ENCODE peak calls at places on chromosome 2, in eight cellular contexts. Y is foreskin keratinocyte, J is neural crest cell, H is HFF-Myc, N is BJ, G is mesothelial cell of epicardium, O is Calu3, D is omental fat pad. V is an unnamed sample.

GRCh38 chr2:26000561-26001211 is 18.4 kb upstream of the KIF3C start:
- DNase-seq in Y (no peak), J (no peak), H (no peak), N (no peak), G (no peak), O (peak; percentile 69), D (no peak), V (no peak)

GRCh38 chr2:68709421-68709911 is 25.1 kb upstream of the ARHGAP25 start:
- DNase-seq in Y (no peak), J (peak; percentile 2), H (peak; percentile 44), N (no peak), G (no peak), O (peak; percentile 17), D (no peak), V (peak; percentile 4)

GRCh38 chr2:23691106-23691470 is 235.8 kb downstream of the ATAD2B start:
- DNase-seq in Y (no peak), J (no peak), H (no peak), N (no peak), G (no peak), O (no peak), D (no peak), V (no peak)

GRCh38 chr2:148885988-148886387 is 11.0 kb downstream of the KIF5C start:
- DNase-seq in Y (no peak), J (no peak), H (no peak), N (no peak), G (no peak), O (no peak), D (no peak), V (no peak)

GRCh38 chr2:207744451-207744850 is 25.3 kb downstream of the FZD5 start:
- DNase-seq in Y (no peak), J (no peak), H (no peak), N (no peak), G (no peak), O (no peak), D (no peak), V (no peak)

GRCh38 chr2:65093211-65093610 is 36.7 kb downstream of the RAB1A start:
- DNase-seq in Y (no peak), J (no peak), H (no peak), N (no peak), G (no peak), O (no peak), D (no peak), V (no peak)

GRCh38 chr2:42976400-42976799 is 184.0 kb upstream of the HAAO start:
- DNase-seq in Y (no peak), J (no peak), H (no peak), N (no peak), G (no peak), O (no peak), D (no peak), V (no peak)

GRCh38 chr2:70655786-70656185 is 102.2 kb upstream of the TGFA start:
- DNase-seq in Y (no peak), J (no peak), H (no peak), N (no peak), G (no peak), O (no peak), D (no peak), V (no peak)

GRCh38 chr2:203802277-203803045 is 65.1 kb upstream of the CTLA4 start:
- DNase-seq in Y (no peak), J (no peak), H (no peak), N (no peak), G (no peak), O (no peak), D (no peak), V (no peak)

GRCh38 chr2:33494155-33494779 is 17.8 kb downstream of the RASGRP3 start:
- DNase-seq in Y (no peak), J (no peak), H (no peak), N (no peak), G (no peak), O (no peak), D (no peak), V (no peak)

GRCh38 chr2:2252179-2252578 is 78.9 kb downstream of the MYT1L start:
- DNase-seq in Y (no peak), J (no peak), H (no peak), N (no peak), G (no peak), O (no peak), D (no peak), V (no peak)

GRCh38 chr2:8169443-8169842 is 512.4 kb upstream of the ID2 start:
- DNase-seq in Y (no peak), J (no peak), H (peak; percentile 21), N (peak; percentile 53), G (no peak), O (no peak), D (no peak), V (no peak)

GRCh38 chr2:239694487-239694886 is 293.7 kb upstream of the HDAC4 start:
- DNase-seq in Y (no peak), J (no peak), H (no peak), N (no peak), G (no peak), O (no peak), D (no peak), V (no peak)

GRCh38 chr2:8575011-8575750 is 106.7 kb upstream of the ID2 start:
- DNase-seq in Y (no peak), J (no peak), H (no peak), N (no peak), G (no peak), O (no peak), D (peak; percentile 4), V (no peak)

GRCh38 chr2:241914542-241914941 is 45.0 kb downstream of the RTP5 start:
- DNase-seq in Y (no peak), J (no peak), H (no peak), N (no peak), G (no peak), O (no peak), D (no peak), V (no peak)

GRCh38 chr2:18940184-18940583 is 350.8 kb upstream of the NT5C1B start:
- DNase-seq in Y (no peak), J (no peak), H (no peak), N (no peak), G (no peak), O (no peak), D (no peak), V (no peak)

GRCh38 chr2:86622878-86623548 is 652 bp downstream of the RNF103 start:
- DNase-seq in Y (peak; percentile 15), J (peak; percentile 43), H (no peak), N (no peak), G (peak; percentile 26), O (peak; percentile 58), D (no peak), V (no peak)

GRCh38 chr2:112580084-112580483 is 4.3 kb upstream of the CHCHD5 start:
- DNase-seq in Y (no peak), J (no peak), H (no peak), N (no peak), G (no peak), O (no peak), D (no peak), V (no peak)

GRCh38 chr2:173955867-173956266 is 9.3 kb downstream of the SP3 start:
- DNase-seq in Y (no peak), J (no peak), H (no peak), N (no peak), G (no peak), O (no peak), D (no peak), V (no peak)

GRCh38 chr2:217593732-217594131 is 409.1 kb downstream of the TNS1 start:
- DNase-seq in Y (no peak), J (no peak), H (peak; percentile 26), N (no peak), G (no peak), O (no peak), D (no peak), V (no peak)

GRCh38 chr2:145984541-145984940 is 1464.6 kb upstream of the ZEB2 start:
- DNase-seq in Y (peak; percentile 76), J (no peak), H (no peak), N (no peak), G (no peak), O (peak; percentile 15), D (no peak), V (no peak)

DNA sequence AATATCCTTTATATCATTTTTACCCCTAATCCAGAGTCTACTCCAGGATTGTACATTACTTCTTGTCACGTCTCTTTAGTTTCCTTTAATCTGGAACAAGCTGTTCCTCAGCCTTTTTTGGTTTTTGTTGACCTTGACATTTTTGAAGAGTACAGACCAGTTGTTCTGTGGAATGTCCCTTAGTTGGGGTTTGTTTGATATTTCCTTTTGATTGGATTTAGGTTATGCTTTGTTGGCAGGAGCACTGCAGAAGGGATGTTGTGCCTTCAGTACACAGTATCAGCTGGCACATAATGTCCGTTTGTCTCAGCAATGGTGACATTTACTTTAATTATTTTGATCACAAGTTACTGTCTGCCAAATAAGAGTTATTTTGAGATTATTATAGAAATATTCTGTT is 160.6 kb downstream of the MEIS1 start:
- DNase-seq in Y (no peak), J (no peak), H (no peak), N (no peak), G (no peak), O (no peak), D (no peak), V (no peak)
- TF ChIP-seq CTCF in Y (no peak), J (no peak), H (no peak), N (no peak), G (no peak), O (no peak), D (no peak), V (no peak)

GRCh38 chr2:32136097-32136496 is 29.6 kb upstream of the SLC30A6 start:
- DNase-seq in Y (no peak), J (no peak), H (no peak), N (peak; percentile 31), G (no peak), O (no peak), D (no peak), V (peak; percentile 25)

GRCh38 chr2:32135409-32135808 is 30.3 kb upstream of the SLC30A6 start:
- DNase-seq in Y (peak; percentile 56), J (no peak), H (peak; percentile 35), N (peak; percentile 74), G (no peak), O (peak; percentile 63), D (no peak), V (peak; percentile 81)
- TF ChIP-seq CTCF in Y (peak; percentile 67), J (peak; percentile 52), H (no peak), N (peak; percentile 33), G (peak; percentile 44), O (peak; percentile 16), D (no peak), V (peak; percentile 24)

GRCh38 chr2:215728504-215729065 is 284.8 kb downstream of the MREG start:
- DNase-seq in Y (peak; percentile 76), J (no peak), H (peak; percentile 78), N (peak; percentile 37), G (no peak), O (no peak), D (no peak), V (no peak)
- TF ChIP-seq CTCF in Y (no peak), J (no peak), H (no peak), N (no peak), G (no peak), O (no peak), D (no peak), V (no peak)

DNA sequence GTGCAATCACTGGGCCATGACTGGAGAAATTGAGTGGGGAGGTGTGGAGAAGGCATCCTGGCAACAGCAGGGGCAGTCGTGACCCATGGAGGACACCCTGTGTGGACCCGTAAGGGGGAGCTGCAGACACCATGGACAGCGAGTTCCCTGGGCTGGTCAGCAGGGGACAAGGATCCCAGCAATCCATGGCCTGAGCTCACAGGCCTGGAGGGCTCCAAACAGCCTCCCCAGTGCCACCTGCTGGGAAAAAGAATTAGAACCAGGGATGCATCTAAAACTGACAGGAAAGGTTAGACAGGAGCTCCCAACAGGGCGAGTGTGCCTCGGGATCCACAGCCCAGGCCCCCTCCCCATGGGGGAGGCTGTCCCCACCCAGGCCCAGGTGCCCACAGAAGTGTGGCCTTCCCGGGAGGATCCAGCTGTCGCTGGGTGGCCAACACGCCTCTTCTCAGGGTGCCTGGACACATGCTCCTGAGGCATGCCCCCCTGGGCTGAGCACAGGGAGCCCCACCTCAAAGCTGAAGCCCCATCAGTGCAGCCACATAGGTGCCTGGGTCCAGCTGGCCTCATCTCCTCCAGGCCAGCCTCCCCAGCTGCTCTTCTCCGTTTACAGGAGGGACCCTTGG is 20.5 kb upstream of the KIF1A start:
- DNase-seq in Y (no peak), J (peak; percentile 71), H (peak; percentile 19), N (no peak), G (no peak), O (peak; percentile 87), D (no peak), V (peak; percentile 6)
- TF ChIP-seq CTCF in Y (peak; percentile 69), J (peak; percentile 74), H (peak; percentile 56), N (peak; percentile 78), G (peak; percentile 55), O (peak; percentile 86), D (no peak), V (peak; percentile 72)

V was measured in epithelial cell of proximal tubule.